ENCODE peak calls at places on chromosomes 1 and 21, in five cellular contexts. One of them, this sample, is unnamed.

GRCh38 chr1:165697491-165697880 is 876 bp downstream of the ALDH9A1 start:
- DNase-seq in stimulated activated CD8-positive, alpha-beta memory T cell treated with anti-CD3 and anti-CD28 coated beads, Interleukin-7, amount 100 ng/mL, for 24 hours: no peak
- DNase-seq in iPS DF 19.7: no peak
- DNase-seq in esophagus muscularis mucosa: no peak
- DNase-seq in bronchial epithelial cell: no peak
- DNase-seq in this sample: no peak

GRCh38 chr21:19368944-19369343 is 965.4 kb upstream of the TMPRSS15 start:
- DNase-seq in esophagus muscularis mucosa: no peak
- DNase-seq in bronchial epithelial cell: no peak
- DNase-seq in stimulated activated CD8-positive, alpha-beta memory T cell treated with anti-CD3 and anti-CD28 coated beads, Interleukin-7, amount 100 ng/mL, for 24 hours: no peak
- DNase-seq in iPS DF 19.7: no peak
- DNase-seq in this sample: no peak

GRCh38 chr1:190453550-190453949 is 24.1 kb downstream of the BRINP3 start:
- DNase-seq in stimulated activated CD8-positive, alpha-beta memory T cell treated with anti-CD3 and anti-CD28 coated beads, Interleukin-7, amount 100 ng/mL, for 24 hours: no peak
- DNase-seq in bronchial epithelial cell: peak; percentile 3
- DNase-seq in iPS DF 19.7: no peak
- DNase-seq in esophagus muscularis mucosa: no peak
- DNase-seq in this sample: no peak

GRCh38 chr1:3762873-3763228 is 9.7 kb upstream of the SMIM1 start:
- DNase-seq in bronchial epithelial cell: no peak
- DNase-seq in stimulated activated CD8-positive, alpha-beta memory T cell treated with anti-CD3 and anti-CD28 coated beads, Interleukin-7, amount 100 ng/mL, for 24 hours: no peak
- DNase-seq in esophagus muscularis mucosa: no peak
- DNase-seq in iPS DF 19.7: no peak
- DNase-seq in this sample: no peak

GRCh38 chr1:174991473-174991872 is 8.3 kb upstream of the CACYBP start:
- DNase-seq in bronchial epithelial cell: no peak
- DNase-seq in stimulated activated CD8-positive, alpha-beta memory T cell treated with anti-CD3 and anti-CD28 coated beads, Interleukin-7, amount 100 ng/mL, for 24 hours: no peak
- DNase-seq in iPS DF 19.7: no peak
- DNase-seq in esophagus muscularis mucosa: no peak
- DNase-seq in this sample: no peak

GRCh38 chr1:165306543-165307434 is 49.7 kb downstream of the LMX1A start:
- DNase-seq in bronchial epithelial cell: no peak
- DNase-seq in stimulated activated CD8-positive, alpha-beta memory T cell treated with anti-CD3 and anti-CD28 coated beads, Interleukin-7, amount 100 ng/mL, for 24 hours: no peak
- DNase-seq in esophagus muscularis mucosa: no peak
- DNase-seq in iPS DF 19.7: no peak
- DNase-seq in this sample: no peak

GRCh38 chr1:204872262-204872881 is 1.7 kb downstream of the NFASC start:
- DNase-seq in bronchial epithelial cell: no peak
- DNase-seq in stimulated activated CD8-positive, alpha-beta memory T cell treated with anti-CD3 and anti-CD28 coated beads, Interleukin-7, amount 100 ng/mL, for 24 hours: no peak
- DNase-seq in esophagus muscularis mucosa: no peak
- DNase-seq in iPS DF 19.7: no peak
- DNase-seq in this sample: no peak

GRCh38 chr1:68506386-68506785 is 9.5 kb upstream of the DEPDC1 start:
- DNase-seq in bronchial epithelial cell: peak; percentile 73
- DNase-seq in esophagus muscularis mucosa: no peak
- DNase-seq in iPS DF 19.7: no peak
- DNase-seq in stimulated activated CD8-positive, alpha-beta memory T cell treated with anti-CD3 and anti-CD28 coated beads, Interleukin-7, amount 100 ng/mL, for 24 hours: no peak
- DNase-seq in this sample: no peak

GRCh38 chr1:68791800-68792199 is 294.9 kb upstream of the DEPDC1 start:
- DNase-seq in esophagus muscularis mucosa: no peak
- DNase-seq in iPS DF 19.7: no peak
- DNase-seq in bronchial epithelial cell: no peak
- DNase-seq in stimulated activated CD8-positive, alpha-beta memory T cell treated with anti-CD3 and anti-CD28 coated beads, Interleukin-7, amount 100 ng/mL, for 24 hours: no peak
- DNase-seq in this sample: no peak

GRCh38 chr1:20100632-20101355 is 18.5 kb downstream of the PLA2G2D start:
- DNase-seq in bronchial epithelial cell: peak; percentile 55
- DNase-seq in esophagus muscularis mucosa: no peak
- DNase-seq in stimulated activated CD8-positive, alpha-beta memory T cell treated with anti-CD3 and anti-CD28 coated beads, Interleukin-7, amount 100 ng/mL, for 24 hours: no peak
- DNase-seq in iPS DF 19.7: peak; percentile 57
- DNase-seq in this sample: no peak

GRCh38 chr1:17653728-17654351 is 101.3 kb upstream of the ACTL8 start:
- DNase-seq in esophagus muscularis mucosa: no peak
- DNase-seq in bronchial epithelial cell: peak; percentile 4
- DNase-seq in iPS DF 19.7: no peak
- DNase-seq in stimulated activated CD8-positive, alpha-beta memory T cell treated with anti-CD3 and anti-CD28 coated beads, Interleukin-7, amount 100 ng/mL, for 24 hours: peak; percentile 3
- DNase-seq in this sample: no peak

GRCh38 chr1:185735667-185736105 is 1.5 kb downstream of the HMCN1 start:
- DNase-seq in esophagus muscularis mucosa: no peak
- DNase-seq in stimulated activated CD8-positive, alpha-beta memory T cell treated with anti-CD3 and anti-CD28 coated beads, Interleukin-7, amount 100 ng/mL, for 24 hours: no peak
- DNase-seq in bronchial epithelial cell: peak; percentile 14
- DNase-seq in iPS DF 19.7: no peak
- DNase-seq in this sample: no peak

GRCh38 chr1:223308141-223308540 is 55.8 kb downstream of the SUSD4 start:
- DNase-seq in iPS DF 19.7: no peak
- DNase-seq in stimulated activated CD8-positive, alpha-beta memory T cell treated with anti-CD3 and anti-CD28 coated beads, Interleukin-7, amount 100 ng/mL, for 24 hours: no peak
- DNase-seq in esophagus muscularis mucosa: no peak
- DNase-seq in bronchial epithelial cell: no peak
- DNase-seq in this sample: no peak

GRCh38 chr1:109904105-109904817 is 6.4 kb upstream of the CSF1 start:
- DNase-seq in bronchial epithelial cell: no peak
- DNase-seq in iPS DF 19.7: no peak
- DNase-seq in esophagus muscularis mucosa: no peak
- DNase-seq in stimulated activated CD8-positive, alpha-beta memory T cell treated with anti-CD3 and anti-CD28 coated beads, Interleukin-7, amount 100 ng/mL, for 24 hours: no peak
- DNase-seq in this sample: no peak

GRCh38 chr1:168763031-168763430 is 34.0 kb upstream of the DPT start:
- DNase-seq in esophagus muscularis mucosa: no peak
- DNase-seq in stimulated activated CD8-positive, alpha-beta memory T cell treated with anti-CD3 and anti-CD28 coated beads, Interleukin-7, amount 100 ng/mL, for 24 hours: no peak
- DNase-seq in iPS DF 19.7: no peak
- DNase-seq in bronchial epithelial cell: peak; percentile 99
- DNase-seq in this sample: no peak

GRCh38 chr1:112402682-112403643 is 6.9 kb downstream of the CTTNBP2NL start:
- DNase-seq in iPS DF 19.7: no peak
- DNase-seq in esophagus muscularis mucosa: no peak
- DNase-seq in bronchial epithelial cell: no peak
- DNase-seq in stimulated activated CD8-positive, alpha-beta memory T cell treated with anti-CD3 and anti-CD28 coated beads, Interleukin-7, amount 100 ng/mL, for 24 hours: no peak
- DNase-seq in this sample: no peak

GRCh38 chr1:157069596-157069995 is 24.1 kb upstream of the ARHGEF11 start:
- DNase-seq in iPS DF 19.7: no peak
- DNase-seq in stimulated activated CD8-positive, alpha-beta memory T cell treated with anti-CD3 and anti-CD28 coated beads, Interleukin-7, amount 100 ng/mL, for 24 hours: no peak
- DNase-seq in bronchial epithelial cell: no peak
- DNase-seq in esophagus muscularis mucosa: peak; percentile 60
- DNase-seq in this sample: no peak

GRCh38 chr1:223700942-223701637 is 11.2 kb upstream of the CAPN2 start:
- DNase-seq in iPS DF 19.7: no peak
- DNase-seq in stimulated activated CD8-positive, alpha-beta memory T cell treated with anti-CD3 and anti-CD28 coated beads, Interleukin-7, amount 100 ng/mL, for 24 hours: no peak
- DNase-seq in bronchial epithelial cell: peak; percentile 97
- DNase-seq in esophagus muscularis mucosa: no peak
- DNase-seq in this sample: no peak

GRCh38 chr1:226984521-226985238 is 44.6 kb downstream of the COQ8A start:
- DNase-seq in bronchial epithelial cell: no peak
- DNase-seq in iPS DF 19.7: no peak
- DNase-seq in esophagus muscularis mucosa: peak; percentile 79
- DNase-seq in stimulated activated CD8-positive, alpha-beta memory T cell treated with anti-CD3 and anti-CD28 coated beads, Interleukin-7, amount 100 ng/mL, for 24 hours: no peak
- DNase-seq in this sample: no peak

GRCh38 chr1:207454046-207454964 is at the start of gene CR2:
- DNase-seq in stimulated activated CD8-positive, alpha-beta memory T cell treated with anti-CD3 and anti-CD28 coated beads, Interleukin-7, amount 100 ng/mL, for 24 hours: peak; percentile 26
- DNase-seq in iPS DF 19.7: peak; percentile 33
- DNase-seq in bronchial epithelial cell: peak; percentile 43
- DNase-seq in esophagus muscularis mucosa: no peak
- DNase-seq in this sample: no peak

GRCh38 chr1:7501259-7501560 is 269.9 kb upstream of the VAMP3 start:
- DNase-seq in esophagus muscularis mucosa: no peak
- DNase-seq in stimulated activated CD8-positive, alpha-beta memory T cell treated with anti-CD3 and anti-CD28 coated beads, Interleukin-7, amount 100 ng/mL, for 24 hours: no peak
- DNase-seq in iPS DF 19.7: no peak
- DNase-seq in bronchial epithelial cell: no peak
- DNase-seq in this sample: no peak

GRCh38 chr1:20472860-20473711 is 12.9 kb downstream of the CAMK2N1 start:
- DNase-seq in stimulated activated CD8-positive, alpha-beta memory T cell treated with anti-CD3 and anti-CD28 coated beads, Interleukin-7, amount 100 ng/mL, for 24 hours: no peak
- DNase-seq in esophagus muscularis mucosa: no peak
- DNase-seq in bronchial epithelial cell: peak; percentile 39
- DNase-seq in iPS DF 19.7: no peak
- DNase-seq in this sample: no peak

GRCh38 chr1:184684285-184685077 is 70.2 kb downstream of the EDEM3 start:
- DNase-seq in esophagus muscularis mucosa: no peak
- DNase-seq in stimulated activated CD8-positive, alpha-beta memory T cell treated with anti-CD3 and anti-CD28 coated beads, Interleukin-7, amount 100 ng/mL, for 24 hours: no peak
- DNase-seq in bronchial epithelial cell: no peak
- DNase-seq in iPS DF 19.7: no peak
- DNase-seq in this sample: no peak

GRCh38 chr1:247064309-247064708 is 14.3 kb downstream of the ZNF670 start:
- DNase-seq in esophagus muscularis mucosa: no peak
- DNase-seq in bronchial epithelial cell: no peak
- DNase-seq in iPS DF 19.7: no peak
- DNase-seq in stimulated activated CD8-positive, alpha-beta memory T cell treated with anti-CD3 and anti-CD28 coated beads, Interleukin-7, amount 100 ng/mL, for 24 hours: no peak
- DNase-seq in this sample: no peak

GRCh38 chr1:27487927-27488522 is 1.9 kb downstream of the WASF2 start:
- DNase-seq in iPS DF 19.7: no peak
- DNase-seq in bronchial epithelial cell: peak; percentile 29
- DNase-seq in stimulated activated CD8-positive, alpha-beta memory T cell treated with anti-CD3 and anti-CD28 coated beads, Interleukin-7, amount 100 ng/mL, for 24 hours: no peak
- DNase-seq in esophagus muscularis mucosa: no peak
- DNase-seq in this sample: no peak

GRCh38 chr21:36699546-36700294 is 805 bp downstream of the SIM2 start:
- DNase-seq in iPS DF 19.7: no peak
- DNase-seq in stimulated activated CD8-positive, alpha-beta memory T cell treated with anti-CD3 and anti-CD28 coated beads, Interleukin-7, amount 100 ng/mL, for 24 hours: no peak
- DNase-seq in bronchial epithelial cell: no peak
- DNase-seq in esophagus muscularis mucosa: no peak
- DNase-seq in this sample: no peak

GRCh38 chr21:24223625-24224024 is 1383.7 kb downstream of the MRPL39 start:
- DNase-seq in esophagus muscularis mucosa: no peak
- DNase-seq in bronchial epithelial cell: peak; percentile 65
- DNase-seq in iPS DF 19.7: no peak
- DNase-seq in stimulated activated CD8-positive, alpha-beta memory T cell treated with anti-CD3 and anti-CD28 coated beads, Interleukin-7, amount 100 ng/mL, for 24 hours: no peak
- DNase-seq in this sample: no peak

GRCh38 chr1:111205724-111206070 is 5.3 kb upstream of the DENND2D start:
- DNase-seq in bronchial epithelial cell: peak; percentile 56
- DNase-seq in esophagus muscularis mucosa: no peak
- DNase-seq in stimulated activated CD8-positive, alpha-beta memory T cell treated with anti-CD3 and anti-CD28 coated beads, Interleukin-7, amount 100 ng/mL, for 24 hours: no peak
- DNase-seq in iPS DF 19.7: no peak
- DNase-seq in this sample: no peak

GRCh38 chr1:168333562-168334256 is 53.0 kb downstream of the TBX19 start:
- DNase-seq in iPS DF 19.7: no peak
- DNase-seq in stimulated activated CD8-positive, alpha-beta memory T cell treated with anti-CD3 and anti-CD28 coated beads, Interleukin-7, amount 100 ng/mL, for 24 hours: no peak
- DNase-seq in esophagus muscularis mucosa: no peak
- DNase-seq in bronchial epithelial cell: no peak
- DNase-seq in this sample: no peak

This sample was measured in vagina.